ENCODE peak calls at places on chromosomes 16 and 17, in five cellular contexts. R is OCI-LY7, J is Daoy, C is HT1080, M is naive B cell. A is an unnamed sample.

GRCh38 chr17:17491031-17491471 is 5.1 kb downstream of the RASD1 start:
- DNase-seq in R (no peak), C (no peak), J (no peak), M (no peak), A (no peak)

GRCh38 chr16:77212736-77213541 is 13.7 kb downstream of the SYCE1L start:
- DNase-seq in R (peak), J (peak), M (peak), C (no peak), A (peak)

GRCh38 chr17:47213540-47213939 is 4.4 kb downstream of the MYL4 start:
- DNase-seq in C (no peak), R (no peak), J (no peak), M (no peak), A (no peak)

GRCh38 chr16:21264226-21265036 is 13.7 kb downstream of the CRYM start:
- DNase-seq in C (no peak), M (no peak), J (no peak), R (no peak), A (no peak)

GRCh38 chr16:24309222-24309905 is 53.2 kb downstream of the CACNG3 start:
- DNase-seq in R (no peak), C (peak), M (no peak), J (peak), A (no peak)

GRCh38 chr16:2009791-2010510 is at the start of gene ZNF598:
- DNase-seq in J (peak), R (peak), C (peak), M (peak), A (peak)

GRCh38 chr17:2406271-2406902 is 5.5 kb upstream of the MNT start:
- DNase-seq in C (no peak), J (peak), M (no peak), R (no peak), A (no peak)

GRCh38 chr17:31251075-31251474 is 46.0 kb downstream of the OMG start:
- DNase-seq in R (no peak), J (no peak), C (no peak), M (no peak), A (no peak)

GRCh38 chr16:68707341-68708152 is 29.5 kb upstream of the CDH1 start:
- DNase-seq in J (peak), M (no peak), C (peak), R (no peak), A (no peak)

GRCh38 chr17:19979917-19980770 is 2.5 kb upstream of the AKAP10 start:
- DNase-seq in J (no peak), R (no peak), M (no peak), C (no peak), A (no peak)

GRCh38 chr16:50326835-50327465 is 41.8 kb downstream of the BRD7 start:
- DNase-seq in R (peak), M (peak), C (no peak), J (no peak), A (peak)

GRCh38 chr17:55674107-55674506 is 48.6 kb downstream of the TMEM100 start:
- DNase-seq in M (no peak), J (no peak), R (no peak), C (peak), A (no peak)

GRCh38 chr16:89319883-89320716 is 102.6 kb downstream of the ZNF778 start:
- DNase-seq in C (peak), R (no peak), M (no peak), J (peak), A (no peak)

GRCh38 chr17:38434178-38434665 is 6.0 kb downstream of the ARHGAP23 start:
- DNase-seq in R (no peak), M (no peak), C (no peak), J (no peak), A (no peak)

GRCh38 chr17:5788266-5788900 is 204.1 kb upstream of the NLRP1 start:
- DNase-seq in J (peak), M (no peak), R (no peak), C (peak), A (no peak)

A was measured in Karpas-422.